ENCODE peak calls at places on chromosomes 4 and X, in four cellular contexts. K is hepatocyte, Z is heart right ventricle, S is tibial nerve. D is an unnamed sample.

GRCh38 chr4:9927317-9928007 is 93.8 kb downstream of the SLC2A9 start:
- DNase-seq in K (no peak), Z (no peak), S (no peak), D (no peak)

GRCh38 chr4:7101692-7102515 is 34.0 kb upstream of the GRPEL1 start:
- DNase-seq in K (peak; percentile 80), Z (peak; percentile 63), S (peak; percentile 66), D (peak; percentile 57)

GRCh38 chr4:41748074-41748787 is at the start of gene PHOX2B:
- DNase-seq in K (no peak), Z (no peak), S (no peak), D (no peak)

GRCh38 chr4:8336412-8337075 is 67.0 kb downstream of the HTRA3 start:
- DNase-seq in K (no peak), Z (no peak), S (no peak), D (peak; percentile 20)

GRCh38 chr4:151429957-151430548 is 21.1 kb downstream of the FHIP1A start:
- DNase-seq in K (no peak), Z (no peak), S (no peak), D (no peak)

GRCh38 chrX:134631404-134632346 is 26.6 kb downstream of the PLAC1 start:
- DNase-seq in K (no peak), Z (no peak), S (no peak), D (peak; percentile 73)

GRCh38 chr4:39029752-39030694 is 2.2 kb downstream of the TMEM156 start:
- DNase-seq in K (no peak), Z (no peak), S (no peak), D (no peak)

GRCh38 chr4:168421671-168422070 is 58.6 kb downstream of the DDX60L start:
- DNase-seq in K (peak; percentile 27), Z (no peak), S (no peak), D (peak; percentile 38)

GRCh38 chr4:79225360-79225759 is 100.5 kb downstream of the NAA11 start:
- DNase-seq in K (no peak), Z (no peak), S (no peak), D (no peak)

GRCh38 chr4:39641451-39641850 is 2.8 kb upstream of the SMIM14 start:
- DNase-seq in K (no peak), Z (no peak), S (no peak), D (no peak)

GRCh38 chrX:69503835-69504625 is at the start of gene NALF2:
- DNase-seq in K (peak; percentile 79), Z (peak; percentile 44), S (no peak), D (peak; percentile 22)

GRCh38 chr4:4888695-4889094 is 29.2 kb downstream of the MSX1 start:
- DNase-seq in K (no peak), Z (no peak), S (no peak), D (no peak)
- TF ChIP-seq CTCF in K (no peak), Z (no peak), S (no peak), D (no peak)

GRCh38 chrX:133497356-133497755 is 82.1 kb upstream of the GPC4 start:
- DNase-seq in K (peak; percentile 18), Z (no peak), S (no peak), D (no peak)
- H3K4me3 ChIP-seq in K (no peak overlapping the region), Z (no peak overlapping the region), S (no peak overlapping the region), D (no peak overlapping the region)

DNA sequence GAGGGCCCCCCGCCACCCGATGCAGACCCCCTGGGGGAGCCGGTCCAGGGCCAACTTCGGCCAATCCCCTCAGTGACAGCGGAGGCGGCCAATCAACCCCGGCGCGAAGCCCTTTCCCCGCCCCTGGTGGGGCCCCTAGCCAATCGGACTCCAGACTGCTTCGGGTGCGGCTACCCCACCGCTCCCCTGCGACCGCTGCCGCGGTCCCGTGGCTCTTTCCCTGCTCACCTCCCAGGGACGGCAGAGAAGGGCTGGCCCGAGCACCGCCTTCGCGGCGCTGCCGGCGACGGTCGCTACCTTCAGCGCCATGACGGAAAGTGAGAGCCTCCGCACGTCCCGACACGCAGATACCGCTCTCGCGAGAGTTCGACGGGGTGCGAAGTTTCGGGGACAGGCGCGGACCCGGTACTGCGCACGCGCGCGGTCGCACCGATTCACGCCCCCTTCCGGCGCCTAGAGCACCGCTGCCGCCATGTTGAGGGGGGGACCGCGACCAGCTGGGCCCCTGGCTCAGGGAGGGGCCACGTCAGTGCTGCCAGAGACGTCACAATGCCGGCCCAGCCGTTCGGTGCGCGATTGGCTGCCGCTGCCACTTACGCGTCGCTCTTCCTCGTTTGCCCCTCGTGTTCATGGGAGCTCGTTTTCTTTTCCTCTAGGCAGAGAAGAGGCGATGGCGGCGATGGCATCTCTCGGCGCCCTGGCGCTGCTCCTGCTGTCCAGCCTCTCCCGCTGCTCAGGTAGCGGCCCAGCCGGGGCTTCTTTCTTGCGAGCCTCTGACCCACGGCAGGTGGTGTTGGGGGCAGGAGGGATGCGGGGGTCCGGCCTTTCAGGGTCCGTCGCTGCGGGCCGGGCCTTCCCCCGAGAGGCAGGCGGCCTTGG is at the start of the genes IDH3G and SSR4:
- DNase-seq in K (peak; percentile 96), Z (peak; percentile 91), S (peak; percentile 85), D (peak; percentile 91)
- TF ChIP-seq CTCF in K (no peak), Z (no peak), S (no peak), D (no peak)

GRCh38 chr4:183098080-183098722 is 856 bp upstream of the WWC2 start:
- DNase-seq in K (peak; percentile 78), Z (peak; percentile 51), S (peak; percentile 22), D (peak; percentile 82)
- H3K4me3 ChIP-seq in K (peak overlapping the region; percentile 54), Z (peak overlapping the region; percentile 91), S (peak overlapping the region; percentile 90), D (peak overlapping the region; percentile 61)

DNA sequence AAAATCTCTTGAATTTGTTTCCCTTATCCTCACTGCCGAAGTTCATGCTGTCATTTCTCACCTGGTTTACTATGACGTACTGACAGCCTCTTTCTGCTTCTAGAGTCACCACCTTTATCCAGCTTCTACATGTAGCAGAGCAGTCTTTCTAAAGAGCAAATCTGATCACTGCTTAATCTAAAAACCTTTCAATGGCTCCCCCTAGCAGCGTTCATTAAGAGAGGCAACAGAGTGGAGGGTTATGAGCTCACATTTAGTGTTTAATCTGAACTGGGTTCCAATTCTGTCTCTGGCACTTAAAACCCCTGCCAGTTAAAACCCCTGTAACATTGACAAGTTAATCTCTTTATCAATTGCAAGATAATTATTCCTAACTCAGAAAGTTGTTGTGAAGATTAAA is 4.4 kb downstream of the RBPJ start:
- DNase-seq in K (peak; percentile 34), Z (no peak), S (no peak), D (peak; percentile 76)
- TF ChIP-seq CTCF in K (peak; percentile 37), Z (no peak), S (peak; percentile 12), D (peak; percentile 66)